ENCODE peak calls at places on chromosome 16, in seven cellular contexts. A is iPS-NIHi11; U is PC-9; B is activated T-helper 1 cell treated with Interleukin-2 at 50 U/mL for 16 hours; R is T-cell; K is activated CD4-positive, alpha-beta T cell treated with anti-CD3 and anti-CD28 coated beads for 1 hour; C is Right ventricle myocardium superior. F is an unnamed sample.

GRCh38 chr16:27242868-27243590 is 25.5 kb downstream of the NSMCE1 start:
- DNase-seq in R (no peak), B (no peak), K (no peak), U (peak), C (peak), A (peak), F (peak)

GRCh38 chr16:10736926-10737625 is 6.6 kb upstream of the NUBP1 start:
- DNase-seq in A (peak), B (peak), K (peak), U (peak), R (peak), C (no peak), F (peak)

GRCh38 chr16:35631261-35631945 is 2172.0 kb downstream of the TP53TG3F start:
- DNase-seq in C (no peak), B (no peak), U (no peak), R (no peak), A (no peak), K (no peak), F (no peak)

GRCh38 chr16:970379-970765 is 412 bp downstream of the LMF1 start:
- DNase-seq in A (peak), B (no peak), K (no peak), R (no peak), C (no peak), U (no peak), F (no peak)

GRCh38 chr16:86383488-86384262 is 126.7 kb upstream of the FOXF1 start:
- DNase-seq in A (no peak), U (no peak), K (no peak), B (no peak), R (no peak), C (no peak), F (no peak)

GRCh38 chr16:85767569-85767968 is 16.7 kb upstream of the C16orf74 start:
- DNase-seq in C (no peak), K (no peak), B (no peak), R (no peak), U (peak), A (no peak), F (peak)

GRCh38 chr16:29820730-29821662 is 734 bp downstream of the MVP start:
- DNase-seq in C (peak), R (no peak), B (no peak), U (peak), A (no peak), K (peak), F (no peak)

GRCh38 chr16:67235816-67236547 is 9.1 kb downstream of the TMEM208 start:
- DNase-seq in A (no peak), B (peak), R (peak), K (peak), U (no peak), C (no peak), F (no peak)

GRCh38 chr16:12132290-12132689 is 155.8 kb downstream of the SNX29 start:
- DNase-seq in K (no peak), U (no peak), A (no peak), C (no peak), B (no peak), R (no peak), F (no peak)

GRCh38 chr16:89315791-89316581 is 98.5 kb downstream of the ZNF778 start:
- DNase-seq in K (peak), C (peak), B (peak), R (peak), A (no peak), U (peak), F (peak)

GRCh38 chr16:30342751-30343490 is 12.2 kb downstream of the CD2BP2 start:
- DNase-seq in R (no peak), B (no peak), U (no peak), A (no peak), K (no peak), C (no peak), F (no peak)

GRCh38 chr16:49597796-49598195 is 224.2 kb downstream of the C16orf78 start:
- DNase-seq in B (no peak), C (no peak), K (no peak), R (no peak), U (no peak), A (no peak), F (no peak)

GRCh38 chr16:47712276-47713224 is 251.4 kb downstream of the PHKB start:
- DNase-seq in A (no peak), U (no peak), K (no peak), C (no peak), B (no peak), R (no peak), F (no peak)

F was measured in glomerular endothelial cell.